ENCODE peak calls at places on chromosomes 7 and 10, in four cellular contexts. O, Y, Z and M are unnamed samples.

GRCh38 chr7:96397936-96398596 is 76.2 kb upstream of the SLC25A13 start:
- DNase-seq in O (no peak), Y (no peak), Z (no peak), M (peak)

GRCh38 chr10:49367600-49367999 is 28.3 kb downstream of the DRGX start:
- DNase-seq in O (no peak), Y (no peak), Z (no peak), M (peak)

GRCh38 chr10:6128591-6129383 is 40.0 kb downstream of the RBM17 start:
- DNase-seq in O (no peak), Y (no peak), Z (no peak), M (no peak)

GRCh38 chr10:26365681-26366327 is 72.3 kb upstream of the APBB1IP start:
- DNase-seq in O (no peak), Y (no peak), Z (no peak), M (no peak)

GRCh38 chr10:26890956-26891355 is 30.2 kb upstream of the ABI1 start:
- DNase-seq in O (peak), Y (peak), Z (no peak), M (peak)

GRCh38 chr7:56092789-56093531 is at the start of gene PHKG1:
- DNase-seq in O (peak), Y (no peak), Z (no peak), M (no peak)

GRCh38 chr7:29749701-29750321 is 56.5 kb upstream of the WIPF3 start:
- DNase-seq in O (no peak), Y (no peak), Z (no peak), M (no peak)

GRCh38 chr10:17290226-17290625 is 62.2 kb downstream of the VIM start:
- DNase-seq in O (no peak), Y (no peak), Z (no peak), M (no peak)

GRCh38 chr7:50356212-50356944 is 51.9 kb downstream of the IKZF1 start:
- DNase-seq in O (no peak), Y (no peak), Z (no peak), M (no peak)

GRCh38 chr7:45891462-45892402 is 3.4 kb downstream of the IGFBP1 start:
- DNase-seq in O (no peak), Y (no peak), Z (no peak), M (no peak)

GRCh38 chr7:22884911-22885823 is 62.5 kb upstream of the TOMM7 start:
- DNase-seq in O (no peak), Y (no peak), Z (no peak), M (no peak)

GRCh38 chr7:129530881-129531391 is 28.6 kb downstream of the SMKR1 start:
- DNase-seq in O (no peak), Y (no peak), Z (no peak), M (no peak)